ENCODE peak calls at places on chromosome 14, in six cellular contexts. J is GM04504; R is lung microvascular endothelial cell; P is activated naive CD8-positive, alpha-beta T cell treated with anti-CD3 and anti-CD28 coated beads for 36 hours; V is astrocyte of the spinal cord; S is Calu3. T is an unnamed sample.

GRCh38 chr14:33026850-33027420 is 88.3 kb downstream of the NPAS3 start:
- DNase-seq in V (peak), S (no peak), J (peak), R (no peak), P (no peak), T (no peak)

GRCh38 chr14:72523397-72524157 is 370.3 kb downstream of the DPF3 start:
- DNase-seq in P (no peak), S (no peak), R (peak), J (no peak), V (no peak), T (no peak)

GRCh38 chr14:56482306-56482705 is 97.3 kb upstream of the TMEM260 start:
- DNase-seq in R (peak), J (no peak), V (no peak), S (peak), P (no peak), T (peak)

GRCh38 chr14:67514650-67515385 is 18.3 kb upstream of the PLEKHH1 start:
- DNase-seq in V (peak), J (no peak), R (peak), P (peak), S (peak), T (peak)

GRCh38 chr14:104284636-104285482 is 146.5 kb downstream of the KIF26A start:
- DNase-seq in J (no peak), S (no peak), P (no peak), V (no peak), R (no peak), T (no peak)

GRCh38 chr14:103905861-103906456 is 22.3 kb upstream of the TDRD9 start:
- DNase-seq in J (no peak), P (peak), V (no peak), S (no peak), R (peak), T (peak)

GRCh38 chr14:54343276-54344121 is 53.3 kb upstream of the CDKN3 start:
- DNase-seq in P (no peak), R (peak), J (no peak), S (no peak), V (peak), T (peak)

GRCh38 chr14:52961060-52961639 is 10.3 kb upstream of the FERMT2 start:
- DNase-seq in J (peak), P (peak), V (peak), S (peak), R (peak), T (peak)

GRCh38 chr14:55884819-55885218 is 233.4 kb upstream of the PELI2 start:
- DNase-seq in P (no peak), V (no peak), J (no peak), R (no peak), S (no peak), T (no peak)

GRCh38 chr14:39469094-39469710 is 37.0 kb upstream of the FBXO33 start:
- DNase-seq in S (peak), R (peak), P (peak), J (no peak), V (no peak), T (no peak)

GRCh38 chr14:93903342-93904184 is 23.6 kb upstream of the FAM181A start:
- DNase-seq in J (no peak), P (no peak), V (no peak), S (peak), R (no peak), T (no peak)